ENCODE peak calls at places on chromosomes 4 and X, in six cellular contexts. W is suprapubic skin; C is stimulated activated CD4-positive, alpha-beta T cell treated with anti-CD3 and anti-CD28 coated beads, Interleukin-12 subunit alpha, Interleukin-12 subunit beta, amount 100 ng/mL, for 24 hours; K is anterior cingulate cortex; Y is amygdala; F is GM12865. A is an unnamed sample.
A peak's percentile ranks its signal among the peaks of the same experiment; 100 is the strongest.

GRCh38 chrX:24339911-24340310 is 20.5 kb upstream of the SUPT20HL1 start:
- DNase-seq in C (no peak), W (no peak), Y (no peak), K (no peak), F (no peak), A (no peak)

GRCh38 chr4:21991537-21991936 is 43.0 kb upstream of the KCNIP4 start:
- DNase-seq in Y (no peak), F (no peak), K (no peak), C (no peak), W (no peak), A (no peak)

GRCh38 chr4:177596035-177596434 is 153.8 kb upstream of the AGA start:
- DNase-seq in F (no peak), K (peak; percentile 6), Y (no peak), C (peak; percentile 8), W (no peak), A (peak; percentile 17)

GRCh38 chr4:173752610-173753009 is 222.6 kb upstream of the HAND2 start:
- DNase-seq in W (no peak), C (no peak), K (no peak), F (peak; percentile 62), Y (no peak), A (peak; percentile 35)

GRCh38 chrX:33190016-33190415 is 21.3 kb downstream of the DMD start:
- DNase-seq in K (no peak), C (no peak), Y (no peak), W (no peak), F (no peak), A (no peak)

GRCh38 chr4:72564184-72564583 is 4.8 kb downstream of the ADAMTS3 start:
- DNase-seq in W (no peak), K (no peak), C (no peak), Y (no peak), F (no peak), A (no peak)

GRCh38 chr4:8742546-8742945 is 129.1 kb downstream of the HMX1 start:
- DNase-seq in W (no peak), Y (no peak), C (no peak), F (no peak), K (no peak), A (no peak)

GRCh38 chrX:46865281-46865680 is 28.4 kb downstream of the RP2 start:
- DNase-seq in K (no peak), W (no peak), C (no peak), Y (no peak), F (no peak), A (no peak)

GRCh38 chr4:139018971-139019758 is 3.6 kb downstream of the NOCT start:
- DNase-seq in W (no peak), F (no peak), C (no peak), Y (no peak), K (no peak), A (no peak)

GRCh38 chr4:155353923-155354540 is 22.7 kb downstream of the MAP9 start:
- DNase-seq in Y (no peak), F (peak; percentile 66), W (no peak), K (peak; percentile 38), C (no peak), A (no peak)

GRCh38 chrX:124217289-124218251 is 114.9 kb upstream of the TEX13D start:
- DNase-seq in F (peak; percentile 50), K (peak; percentile 15), C (no peak), W (no peak), Y (peak; percentile 2), A (no peak)

GRCh38 chrX:13662537-13662841 is 9.5 kb downstream of the TCEANC start:
- DNase-seq in W (no peak), C (no peak), K (no peak), Y (no peak), F (no peak), A (no peak)

GRCh38 chr4:145161549-145161948 is 18.8 kb downstream of the OTUD4 start:
- DNase-seq in K (no peak), W (no peak), Y (no peak), F (no peak), C (no peak), A (no peak)

GRCh38 chr4:39750216-39750615 is 52.3 kb downstream of the UBE2K start:
- DNase-seq in F (no peak), C (no peak), W (no peak), Y (no peak), K (no peak), A (no peak)

GRCh38 chrX:134013092-134013497 is 27.7 kb upstream of the GPC3 start:
- DNase-seq in F (no peak), K (no peak), W (no peak), Y (no peak), C (no peak), A (no peak)

GRCh38 chrX:44667771-44668170 is 125.1 kb upstream of the FUNDC1 start:
- DNase-seq in Y (no peak), W (no peak), K (no peak), C (no peak), F (no peak), A (no peak)

GRCh38 chr4:118353452-118353851 is 649 bp upstream of the PRSS12 start:
- DNase-seq in C (no peak), Y (no peak), F (no peak), W (no peak), K (no peak), A (no peak)

GRCh38 chr4:81052119-81053068 is 21.9 kb downstream of the BMP3 start:
- DNase-seq in K (peak; percentile 14), C (no peak), F (peak; percentile 91), Y (peak; percentile 19), W (no peak), A (no peak)

GRCh38 chr4:76072760-76073159 is 1.7 kb upstream of the ART3 start:
- DNase-seq in W (no peak), C (no peak), Y (no peak), K (no peak), F (no peak), A (peak; percentile 64)

GRCh38 chrX:135435933-135436332 is 14.2 kb downstream of the SMIM10L2A start:
- DNase-seq in C (no peak), W (no peak), K (no peak), F (no peak), Y (no peak), A (no peak)

GRCh38 chr4:184448828-184449227 is 25.5 kb downstream of the IRF2 start:
- DNase-seq in C (no peak), Y (no peak), W (no peak), K (peak; percentile 25), F (peak; percentile 66), A (no peak)

GRCh38 chr4:71300964-71301363 is 37.9 kb upstream of the SLC4A4 start:
- DNase-seq in K (no peak), F (no peak), C (no peak), W (peak; percentile 57), Y (no peak), A (no peak)

GRCh38 chr4:41887322-41887721 is 47.9 kb upstream of the TMEM33 start:
- DNase-seq in W (no peak), F (no peak), Y (no peak), K (no peak), C (no peak), A (no peak)

GRCh38 chr4:5711479-5712184 is 631 bp downstream of the EVC start:
- DNase-seq in Y (no peak), K (no peak), W (no peak), C (no peak), F (no peak), A (no peak)

GRCh38 chr4:176641237-176641636 is 151.5 kb downstream of the VEGFC start:
- DNase-seq in F (no peak), W (no peak), Y (no peak), K (no peak), C (no peak), A (no peak)

GRCh38 chr4:171157462-171158082 is 655.6 kb upstream of the GALNTL6 start:
- DNase-seq in C (no peak), K (no peak), Y (no peak), F (no peak), W (no peak), A (peak; percentile 0)

GRCh38 chr4:138242830-138243149 is 641 bp upstream of the SLC7A11 start:
- DNase-seq in F (peak; percentile 27), Y (no peak), C (no peak), W (no peak), K (no peak), A (no peak)

GRCh38 chr4:184408021-184408710 is 66.2 kb downstream of the IRF2 start:
- DNase-seq in Y (no peak), F (no peak), K (no peak), W (no peak), C (no peak), A (no peak)

GRCh38 chrX:120365320-120365719 is 3.4 kb downstream of the ATP1B4 start:
- DNase-seq in K (peak; percentile 34), F (peak; percentile 53), C (no peak), W (no peak), Y (no peak), A (no peak)

GRCh38 chr4:173626277-173626676 is 96.2 kb upstream of the HAND2 start:
- DNase-seq in W (no peak), F (no peak), K (no peak), C (no peak), Y (no peak), A (no peak)

GRCh38 chr4:177070533-177070932 is 239.1 kb upstream of the NEIL3 start:
- DNase-seq in F (no peak), C (no peak), Y (no peak), K (no peak), W (no peak), A (no peak)

GRCh38 chrX:153371256-153371655 is 29.9 kb downstream of the PNMA6E start:
- DNase-seq in W (no peak), F (no peak), K (no peak), Y (no peak), C (no peak), A (no peak)

GRCh38 chr4:110533940-110534339 is 58.0 kb downstream of the ENPEP start:
- DNase-seq in Y (no peak), C (no peak), F (peak; percentile 36), W (no peak), K (no peak), A (no peak)

GRCh38 chrX:74179936-74180454 is 124.0 kb upstream of the ZCCHC13 start:
- DNase-seq in F (no peak), C (no peak), K (no peak), W (no peak), Y (no peak), A (no peak)

GRCh38 chr4:107115185-107115847 is 79.2 kb upstream of the DKK2 start:
- DNase-seq in Y (no peak), C (no peak), K (no peak), W (no peak), F (no peak), A (no peak)

A was measured in iPS DF 19.7.